ENCODE peak calls at places on chromosomes 2 and 18, in four cellular contexts. One of them, this sample, is unnamed.

GRCh38 chr2:86218124-86218523 is 18.9 kb downstream of the MRPL35 start:
- DNase-seq in skeletal muscle cell: no peak
- DNase-seq in activated naive CD8-positive, alpha-beta T cell treated with anti-CD3 and anti-CD28 coated beads, Interleukin-2, amount 50 U/mL, for 24 hours: no peak
- DNase-seq in mesenchymal stem cell: no peak
- DNase-seq in this sample: no peak

GRCh38 chr2:100260712-100261620 is 61.3 kb downstream of the LONRF2 start:
- DNase-seq in skeletal muscle cell: peak; percentile 41
- DNase-seq in activated naive CD8-positive, alpha-beta T cell treated with anti-CD3 and anti-CD28 coated beads, Interleukin-2, amount 50 U/mL, for 24 hours: peak; percentile 36
- DNase-seq in mesenchymal stem cell: peak; percentile 82
- DNase-seq in this sample: peak; percentile 41

GRCh38 chr2:158460632-158461297 is 4.0 kb downstream of the PKP4 start:
- DNase-seq in skeletal muscle cell: no peak
- DNase-seq in activated naive CD8-positive, alpha-beta T cell treated with anti-CD3 and anti-CD28 coated beads, Interleukin-2, amount 50 U/mL, for 24 hours: no peak
- DNase-seq in mesenchymal stem cell: peak; percentile 5
- DNase-seq in this sample: no peak

GRCh38 chr2:224008702-224009261 is 30.3 kb downstream of the SERPINE2 start:
- DNase-seq in skeletal muscle cell: no peak
- DNase-seq in activated naive CD8-positive, alpha-beta T cell treated with anti-CD3 and anti-CD28 coated beads, Interleukin-2, amount 50 U/mL, for 24 hours: no peak
- DNase-seq in mesenchymal stem cell: peak; percentile 63
- DNase-seq in this sample: no peak

GRCh38 chr2:75609334-75609689 is 37.3 kb upstream of the MRPL19 start:
- DNase-seq in skeletal muscle cell: no peak
- DNase-seq in activated naive CD8-positive, alpha-beta T cell treated with anti-CD3 and anti-CD28 coated beads, Interleukin-2, amount 50 U/mL, for 24 hours: no peak
- DNase-seq in mesenchymal stem cell: no peak
- DNase-seq in this sample: no peak

GRCh38 chr2:66584011-66584410 is 149.1 kb downstream of the MEIS1 start:
- DNase-seq in skeletal muscle cell: no peak
- DNase-seq in activated naive CD8-positive, alpha-beta T cell treated with anti-CD3 and anti-CD28 coated beads, Interleukin-2, amount 50 U/mL, for 24 hours: no peak
- DNase-seq in mesenchymal stem cell: no peak
- DNase-seq in this sample: no peak

GRCh38 chr2:73175663-73176204 is 26.6 kb upstream of the NOTO start:
- DNase-seq in skeletal muscle cell: no peak
- DNase-seq in activated naive CD8-positive, alpha-beta T cell treated with anti-CD3 and anti-CD28 coated beads, Interleukin-2, amount 50 U/mL, for 24 hours: peak; percentile 76
- DNase-seq in mesenchymal stem cell: peak; percentile 61
- DNase-seq in this sample: peak; percentile 85

GRCh38 chr2:58146707-58147106 is 94.4 kb downstream of the FANCL start:
- DNase-seq in skeletal muscle cell: no peak
- DNase-seq in activated naive CD8-positive, alpha-beta T cell treated with anti-CD3 and anti-CD28 coated beads, Interleukin-2, amount 50 U/mL, for 24 hours: no peak
- DNase-seq in mesenchymal stem cell: no peak
- DNase-seq in this sample: peak; percentile 12

GRCh38 chr2:27653397-27653796 is 10.0 kb downstream of the SUPT7L start:
- DNase-seq in skeletal muscle cell: no peak
- DNase-seq in activated naive CD8-positive, alpha-beta T cell treated with anti-CD3 and anti-CD28 coated beads, Interleukin-2, amount 50 U/mL, for 24 hours: no peak
- DNase-seq in mesenchymal stem cell: no peak
- DNase-seq in this sample: no peak

GRCh38 chr2:156455366-156455975 is 19.3 kb downstream of the GPD2 start:
- DNase-seq in skeletal muscle cell: peak; percentile 43
- DNase-seq in activated naive CD8-positive, alpha-beta T cell treated with anti-CD3 and anti-CD28 coated beads, Interleukin-2, amount 50 U/mL, for 24 hours: no peak
- DNase-seq in mesenchymal stem cell: peak; percentile 31
- DNase-seq in this sample: no peak

GRCh38 chr18:23929362-23929940 is 85.1 kb upstream of the TTC39C start:
- DNase-seq in skeletal muscle cell: no peak
- DNase-seq in activated naive CD8-positive, alpha-beta T cell treated with anti-CD3 and anti-CD28 coated beads, Interleukin-2, amount 50 U/mL, for 24 hours: no peak
- DNase-seq in mesenchymal stem cell: no peak
- DNase-seq in this sample: peak; percentile 41

GRCh38 chr2:69576895-69577294 is 66.6 kb downstream of the AAK1 start:
- DNase-seq in skeletal muscle cell: no peak
- DNase-seq in activated naive CD8-positive, alpha-beta T cell treated with anti-CD3 and anti-CD28 coated beads, Interleukin-2, amount 50 U/mL, for 24 hours: no peak
- DNase-seq in mesenchymal stem cell: no peak
- DNase-seq in this sample: no peak

GRCh38 chr18:70431203-70431624 is 142.4 kb downstream of the SOCS6 start:
- DNase-seq in skeletal muscle cell: peak; percentile 39
- DNase-seq in activated naive CD8-positive, alpha-beta T cell treated with anti-CD3 and anti-CD28 coated beads, Interleukin-2, amount 50 U/mL, for 24 hours: no peak
- DNase-seq in mesenchymal stem cell: peak; percentile 87
- DNase-seq in this sample: no peak

GRCh38 chr2:45649855-45650806 is 1.3 kb upstream of the PRKCE start:
- DNase-seq in skeletal muscle cell: no peak
- DNase-seq in activated naive CD8-positive, alpha-beta T cell treated with anti-CD3 and anti-CD28 coated beads, Interleukin-2, amount 50 U/mL, for 24 hours: peak; percentile 61
- DNase-seq in mesenchymal stem cell: peak; percentile 76
- DNase-seq in this sample: peak; percentile 76

GRCh38 chr18:7754725-7755181 is 187.6 kb downstream of the PTPRM start:
- DNase-seq in skeletal muscle cell: no peak
- DNase-seq in activated naive CD8-positive, alpha-beta T cell treated with anti-CD3 and anti-CD28 coated beads, Interleukin-2, amount 50 U/mL, for 24 hours: no peak
- DNase-seq in mesenchymal stem cell: peak; percentile 74
- DNase-seq in this sample: no peak

GRCh38 chr2:185127412-185127811 is 529.1 kb downstream of the ZNF804A start:
- DNase-seq in skeletal muscle cell: peak; percentile 14
- DNase-seq in activated naive CD8-positive, alpha-beta T cell treated with anti-CD3 and anti-CD28 coated beads, Interleukin-2, amount 50 U/mL, for 24 hours: no peak
- DNase-seq in mesenchymal stem cell: peak; percentile 76
- DNase-seq in this sample: no peak